ENCODE peak calls at places on chromosomes 2 and 18, in five cellular contexts. X is fibroblast of lung, T is GM23248, O is neural progenitor cell, D is MM.1S. W is an unnamed sample.

GRCh38 chr2:135047295-135047694 is at the start of gene MAP3K19:
- DNase-seq in X (no peak), T (no peak), O (no peak), D (no peak), W (no peak)

GRCh38 chr2:75466708-75467311 is 93.9 kb downstream of the EVA1A start:
- DNase-seq in X (peak; percentile 33), T (peak; percentile 56), O (peak; percentile 65), D (no peak), W (no peak)

GRCh38 chr2:43759195-43759594 is 14.6 kb upstream of the DYNC2LI1 start:
- DNase-seq in X (peak; percentile 70), T (peak; percentile 89), O (no peak), D (no peak), W (peak; percentile 23)

GRCh38 chr2:121532347-121532766 is 1.7 kb downstream of the RNU4ATAC start:
- DNase-seq in X (peak; percentile 73), T (peak; percentile 49), O (no peak), D (no peak), W (no peak)

GRCh38 chr2:227402959-227403358 is 15.2 kb upstream of the SCYGR1 start:
- DNase-seq in X (no peak), T (no peak), O (no peak), D (no peak), W (no peak)

GRCh38 chr2:238945433-238946150 is 97.7 kb downstream of the TWIST2 start:
- DNase-seq in X (peak; percentile 59), T (peak; percentile 83), O (peak; percentile 72), D (no peak), W (no peak)

GRCh38 chr2:14675489-14675888 is 43.0 kb downstream of the LRATD1 start:
- DNase-seq in X (no peak), T (no peak), O (peak; percentile 51), D (no peak), W (no peak)

GRCh38 chr2:221283896-221284295 is 288.2 kb downstream of the EPHA4 start:
- DNase-seq in X (peak; percentile 40), T (peak; percentile 56), O (no peak), D (no peak), W (no peak)

GRCh38 chr18:13471971-13472628 is 253.5 kb downstream of the LDLRAD4 start:
- DNase-seq in X (no peak), T (no peak), O (peak; percentile 73), D (no peak), W (no peak)

DNA sequence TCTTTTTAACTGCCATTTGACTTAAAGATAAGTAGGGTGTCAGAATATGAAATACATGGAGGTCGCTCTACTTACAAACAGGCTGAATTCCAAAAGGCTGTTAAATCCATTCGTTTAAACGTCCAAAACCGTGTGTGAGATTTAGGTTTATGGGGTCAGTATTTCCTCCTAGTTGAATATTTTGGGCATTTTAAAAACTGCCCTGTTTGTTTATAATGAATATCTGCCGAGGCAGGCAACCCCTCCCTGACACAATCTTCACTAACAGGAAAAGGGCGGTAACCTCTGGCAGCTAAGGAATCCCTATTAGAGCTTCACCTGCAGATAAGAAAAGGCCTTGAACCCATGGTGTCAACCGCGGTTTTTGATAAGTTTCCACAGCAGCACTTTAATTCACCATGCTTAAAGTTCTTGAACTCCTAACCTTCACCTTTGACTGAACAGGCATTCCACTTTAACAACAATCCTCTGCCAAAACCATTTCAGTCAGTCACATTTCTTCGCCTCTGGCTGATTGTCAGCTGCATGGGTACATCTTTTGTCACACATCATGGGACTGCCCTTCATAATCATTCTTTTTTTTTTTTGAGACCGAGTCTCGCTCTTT is 17.8 kb downstream of the TRAK2 start:
- DNase-seq in X (no peak), T (no peak), O (no peak), D (no peak), W (no peak)
- H3K4me1 ChIP-seq in X (peaks cover 10% of the 10 kb centered on the region), T (peaks cover 24% of the 10 kb centered on the region), O (no peaks in the 10 kb centered on the region), D (no peaks in the 10 kb centered on the region), W (peaks cover 22% of the 10 kb centered on the region)

DNA sequence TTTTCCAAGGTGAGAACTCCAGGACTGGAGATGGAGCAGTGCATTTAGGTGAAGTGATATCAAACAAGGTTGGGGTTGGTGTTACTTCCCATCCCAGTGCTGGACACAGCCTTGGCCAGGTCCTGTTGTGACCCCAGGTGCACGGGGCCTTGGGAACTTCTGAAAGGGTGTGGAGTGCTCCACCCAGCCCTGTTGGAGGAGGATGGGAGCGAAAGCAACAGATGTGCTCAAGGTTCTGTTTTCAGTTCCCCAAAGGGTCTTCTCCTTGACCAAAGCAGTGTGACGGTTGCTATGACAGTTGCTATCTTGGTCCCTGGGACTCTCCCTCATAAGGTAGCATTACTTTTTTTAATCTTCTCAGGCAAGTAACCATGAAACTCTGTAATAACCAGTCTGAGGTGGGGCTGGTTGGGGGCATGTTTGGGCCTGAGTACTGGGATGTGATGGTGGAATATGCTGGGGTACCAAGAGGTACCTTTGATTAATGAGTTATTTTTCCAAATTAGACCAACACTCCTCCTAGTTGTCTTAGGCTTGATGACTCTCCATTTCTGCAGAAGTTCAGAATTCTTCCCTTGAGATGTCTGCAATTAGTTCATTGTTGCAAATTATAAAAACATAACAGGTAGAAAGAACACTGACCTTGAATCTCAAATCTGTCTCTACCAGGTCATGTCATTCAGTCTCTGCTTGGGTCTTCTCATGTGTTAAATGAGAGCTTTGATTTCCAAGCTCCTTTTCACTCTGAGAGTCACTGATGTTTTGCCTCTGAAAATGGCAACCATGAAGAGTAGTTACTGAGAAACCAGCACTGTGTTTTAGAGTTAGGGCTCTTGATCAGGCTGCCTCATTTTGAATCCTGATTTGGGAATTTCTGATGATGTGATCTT is 154.5 kb downstream of the RPIA start:
- DNase-seq in X (no peak), T (no peak), O (no peak), D (no peak), W (no peak)
- H3K79me2 ChIP-seq in X (no peaks in the 10 kb centered on the region), T (no peaks in the 10 kb centered on the region), O (no peaks in the 10 kb centered on the region), D (no peaks in the 10 kb centered on the region), W (no peaks in the 10 kb centered on the region)

GRCh38 chr2:26637811-26638310 is 3.3 kb downstream of the CIB4 start:
- DNase-seq in X (no peak), T (no peak), O (no peak), D (no peak), W (no peak)
- H3K4me2 ChIP-seq in X (no peak overlapping the region), T (no peak overlapping the region), O (no peak overlapping the region), D (no peak overlapping the region), W (no peak overlapping the region)

GRCh38 chr2:37377187-37377532 is 32.7 kb downstream of the QPCT start:
- DNase-seq in X (peak; percentile 83), T (peak; percentile 83), O (no peak), D (peak; percentile 94), W (no peak)
- H3K4me1 ChIP-seq in X (peaks cover 4% of the 10 kb centered on the region), T (peaks cover 46% of the 10 kb centered on the region), O (no peaks in the 10 kb centered on the region), D (peaks cover 67% of the 10 kb centered on the region), W (peaks cover 23% of the 10 kb centered on the region)

DNA sequence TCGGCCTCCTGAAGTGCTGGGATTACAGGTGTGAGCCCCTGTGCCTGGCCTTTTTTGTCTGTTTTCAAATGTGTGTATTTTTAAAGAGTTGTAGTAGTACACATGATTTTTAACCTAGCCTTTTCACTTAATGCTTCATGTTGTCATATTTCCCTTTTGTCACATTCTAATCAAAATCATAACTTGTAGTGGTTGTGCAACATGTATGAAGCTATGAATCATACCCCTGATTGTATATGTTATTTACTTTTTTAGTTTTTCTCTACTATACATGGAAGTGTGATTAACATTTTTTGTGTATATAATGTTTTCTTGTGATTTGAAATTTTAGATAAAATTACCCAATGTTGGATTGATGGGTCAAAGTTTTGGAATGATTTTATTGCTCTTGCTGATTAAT is 8.5 kb downstream of the GEN1 start:
- DNase-seq in X (peak; percentile 34), T (no peak), O (no peak), D (no peak), W (no peak)
- H3K79me2 ChIP-seq in X (peaks cover 24% of the 10 kb centered on the region), T (peaks cover 30% of the 10 kb centered on the region), O (peaks cover 38% of the 10 kb centered on the region), D (peaks cover 25% of the 10 kb centered on the region), W (peaks cover 32% of the 10 kb centered on the region)

DNA sequence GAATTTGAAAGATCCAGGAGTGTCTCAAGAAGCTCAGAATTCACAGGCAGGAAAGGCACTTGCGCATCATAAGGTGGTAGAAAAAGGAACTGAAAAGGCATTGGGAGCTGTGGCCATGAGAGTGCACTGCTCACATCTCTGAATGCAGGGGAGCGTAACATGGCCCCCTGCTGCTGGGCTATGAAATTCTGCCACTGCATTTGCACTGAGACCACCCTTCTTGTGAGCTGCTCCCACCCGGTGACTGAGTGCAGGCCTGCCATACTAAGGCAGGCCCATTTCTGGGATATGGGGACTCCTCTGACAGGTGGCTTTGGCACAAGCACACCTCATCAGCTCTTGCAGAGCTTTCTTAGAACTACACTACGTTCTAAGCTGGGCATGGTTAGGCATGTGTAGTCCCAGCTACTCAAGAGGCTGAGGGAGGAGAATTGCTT is 25.3 kb upstream of the STARD7 start:
- DNase-seq in X (no peak), T (no peak), O (no peak), D (no peak), W (no peak)
- H3K4me2 ChIP-seq in X (no peak overlapping the region), T (no peak overlapping the region), O (no peak overlapping the region), D (peak overlapping the region; percentile 44), W (no peak overlapping the region)

DNA sequence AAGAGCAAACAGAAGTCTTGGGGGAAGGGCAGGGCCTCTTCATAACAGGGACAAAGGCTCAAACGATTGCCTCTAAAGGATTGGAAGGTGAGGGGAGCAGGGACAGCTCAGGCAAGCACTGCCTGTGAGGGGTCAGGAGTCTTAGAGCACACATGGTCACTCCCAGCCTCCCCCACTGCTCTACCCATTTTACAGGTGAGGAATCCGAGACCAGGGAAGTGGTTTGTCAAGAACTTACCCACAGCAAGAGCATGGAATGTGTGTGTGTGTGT is 24.4 kb downstream of the CIB4 start:
- DNase-seq in X (no peak), T (no peak), O (no peak), D (no peak), W (no peak)
- H3K4me1 ChIP-seq in X (no peaks in the 10 kb centered on the region), T (no peaks in the 10 kb centered on the region), O (peaks cover 52% of the 10 kb centered on the region), D (no peaks in the 10 kb centered on the region), W (no peaks in the 10 kb centered on the region)

DNA sequence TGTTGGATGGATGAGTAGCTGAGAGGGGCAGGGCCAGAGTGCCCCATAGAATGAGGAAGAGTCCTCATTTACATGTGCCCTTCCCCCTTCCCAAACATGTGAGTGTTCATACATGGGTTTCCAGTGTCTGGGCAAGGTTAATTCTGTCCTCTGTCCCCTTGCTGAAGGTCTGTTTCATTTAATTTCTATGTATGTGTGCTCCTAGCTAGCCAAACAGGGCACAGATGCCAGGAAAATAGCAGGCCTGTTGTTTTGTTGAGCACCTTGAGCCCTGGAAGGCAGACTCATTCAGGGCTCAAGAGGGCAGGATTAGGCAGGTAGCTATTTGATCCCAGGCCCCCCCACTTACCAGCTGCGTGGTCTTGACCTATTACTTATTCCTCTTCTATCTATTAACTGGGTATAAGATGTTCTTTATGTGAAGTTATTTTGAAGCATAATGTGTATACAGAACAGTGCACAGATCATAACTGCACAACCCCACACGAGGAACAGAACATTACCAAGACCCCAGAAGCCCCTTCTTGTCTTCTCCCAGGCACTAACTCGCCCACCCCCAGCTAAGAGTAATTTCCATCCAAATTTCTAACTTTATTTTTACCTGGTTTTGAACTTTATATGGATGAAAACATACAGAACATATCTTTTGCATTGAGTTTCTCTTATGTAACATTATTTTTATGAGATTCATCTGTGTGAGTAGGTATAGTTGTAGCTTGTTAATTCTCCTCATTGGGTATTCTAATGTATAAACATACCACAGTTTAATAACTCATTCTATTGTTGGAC is 164.3 kb downstream of the RPIA start:
- DNase-seq in X (no peak), T (no peak), O (no peak), D (no peak), W (no peak)
- H3K79me2 ChIP-seq in X (no peaks in the 10 kb centered on the region), T (no peaks in the 10 kb centered on the region), O (no peaks in the 10 kb centered on the region), D (no peaks in the 10 kb centered on the region), W (no peaks in the 10 kb centered on the region)

GRCh38 chr2:217908544-217908943 is 94.3 kb downstream of the TNS1 start:
- DNase-seq in X (no peak), T (no peak), O (no peak), D (no peak), W (no peak)
- H3K4me2 ChIP-seq in X (no peak overlapping the region), T (no peak overlapping the region), O (no peak overlapping the region), D (no peak overlapping the region), W (no peak overlapping the region)